ENCODE peak calls at places on chromosomes 3 and 15, in seven cellular contexts. I, B, L, P, Z, R and N are unnamed samples.

GRCh38 chr3:27792869-27793268 is 70.7 kb upstream of the EOMES start:
- DNase-seq in P (no peak), Z (no peak), I (no peak), B (no peak), L (no peak), R (no peak), N (no peak)

GRCh38 chr15:41340189-41340695 is 7.6 kb downstream of the NUSAP1 start:
- DNase-seq in I (no peak), Z (no peak), B (no peak), L (no peak), P (no peak), R (no peak), N (no peak)

GRCh38 chr15:32881528-32881927 is 163.7 kb downstream of the GREM1 start:
- DNase-seq in Z (no peak), L (no peak), I (no peak), R (no peak), P (no peak), B (no peak), N (no peak)

GRCh38 chr3:56125358-56126005 is 342.8 kb downstream of the ERC2 start:
- DNase-seq in I (no peak), R (no peak), L (peak; percentile 95), B (no peak), P (peak; percentile 50), Z (no peak), N (peak; percentile 57)

GRCh38 chr3:29949131-29949530 is 657.3 kb upstream of the TGFBR2 start:
- DNase-seq in Z (no peak), B (no peak), I (no peak), R (no peak), P (peak; percentile 23), L (peak; percentile 43), N (no peak)

GRCh38 chr3:127524300-127524896 is 66.1 kb downstream of the TPRA1 start:
- DNase-seq in P (no peak), I (no peak), B (no peak), R (no peak), L (no peak), Z (peak; percentile 64), N (no peak)

GRCh38 chr3:138947303-138948121 is 495 bp downstream of the FOXL2NB start:
- DNase-seq in L (no peak), B (no peak), P (no peak), R (no peak), I (no peak), Z (peak; percentile 50), N (no peak)

GRCh38 chr3:70108072-70108471 is 108.5 kb downstream of the SAMMSON start:
- DNase-seq in I (no peak), L (no peak), P (no peak), Z (peak; percentile 71), B (no peak), R (peak; percentile 44), N (no peak)

GRCh38 chr3:30747771-30748281 is 141.4 kb downstream of the TGFBR2 start:
- DNase-seq in I (no peak), L (peak; percentile 69), R (no peak), Z (no peak), P (peak; percentile 41), B (no peak), N (peak; percentile 60)

GRCh38 chr3:28294667-28295413 is 53.4 kb downstream of the CMC1 start:
- DNase-seq in B (no peak), R (no peak), L (no peak), I (no peak), Z (no peak), P (no peak), N (no peak)

GRCh38 chr3:46089237-46090011 is 62.1 kb upstream of the XCR1 start:
- DNase-seq in P (peak; percentile 96), I (peak; percentile 69), R (no peak), L (peak; percentile 96), Z (no peak), B (no peak), N (peak; percentile 71)

DNA sequence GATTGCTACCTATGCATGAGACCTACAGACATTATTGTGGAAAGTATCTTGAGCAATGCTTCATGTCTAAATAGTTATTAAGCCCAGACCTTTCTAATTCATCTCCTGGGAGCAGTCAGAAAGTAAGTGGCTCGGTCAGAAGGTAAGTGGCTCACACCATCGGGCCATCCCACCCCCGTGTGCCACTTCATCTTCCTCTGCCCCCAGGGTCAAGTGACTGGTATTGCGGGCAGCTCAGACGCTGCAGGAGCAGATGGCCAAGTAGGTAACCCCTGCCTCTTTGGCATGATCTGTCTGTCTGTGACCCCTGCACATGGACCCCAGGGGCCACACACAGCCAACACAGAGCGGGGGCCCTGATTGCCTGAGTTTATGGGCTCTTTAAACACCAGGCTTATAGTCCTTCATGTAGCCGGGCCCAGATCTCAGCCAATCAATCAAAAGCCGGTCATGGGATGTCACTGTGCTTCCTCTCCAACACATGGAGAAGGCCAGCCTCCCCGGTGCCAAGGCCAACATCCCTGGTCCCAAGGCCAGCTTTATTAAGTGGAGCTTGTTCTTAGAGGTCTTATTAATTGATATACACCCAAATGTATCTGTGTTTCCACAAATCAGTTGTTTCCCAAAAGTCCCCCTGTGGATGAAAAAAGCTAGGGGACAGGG is 42.9 kb downstream of the LARP6 start:
- DNase-seq in L (no peak), B (no peak), P (no peak), R (no peak), I (no peak), Z (no peak), N (no peak)
- TF ChIP-seq CTCF in L (no peak), B (no peak), P (peak; percentile 9), R (no peak), I (no peak), Z (no peak), N (no peak)

GRCh38 chr15:62909257-62909656 is 133.3 kb upstream of the TPM1 start:
- DNase-seq in L (no peak), R (no peak), B (no peak), I (no peak), P (peak; percentile 11), Z (no peak), N (no peak)

GRCh38 chr15:62912282-62912681 is 130.3 kb upstream of the TPM1 start:
- DNase-seq in Z (no peak), L (no peak), I (no peak), R (no peak), B (no peak), P (no peak), N (no peak)

GRCh38 chr15:62914461-62915079 is 128.0 kb upstream of the TPM1 start:
- DNase-seq in I (no peak), Z (no peak), L (no peak), R (no peak), P (no peak), B (no peak), N (no peak)

GRCh38 chr15:62907275-62907674 is 135.3 kb upstream of the TPM1 start:
- DNase-seq in I (no peak), P (no peak), L (no peak), Z (no peak), R (no peak), B (no peak), N (no peak)

DNA sequence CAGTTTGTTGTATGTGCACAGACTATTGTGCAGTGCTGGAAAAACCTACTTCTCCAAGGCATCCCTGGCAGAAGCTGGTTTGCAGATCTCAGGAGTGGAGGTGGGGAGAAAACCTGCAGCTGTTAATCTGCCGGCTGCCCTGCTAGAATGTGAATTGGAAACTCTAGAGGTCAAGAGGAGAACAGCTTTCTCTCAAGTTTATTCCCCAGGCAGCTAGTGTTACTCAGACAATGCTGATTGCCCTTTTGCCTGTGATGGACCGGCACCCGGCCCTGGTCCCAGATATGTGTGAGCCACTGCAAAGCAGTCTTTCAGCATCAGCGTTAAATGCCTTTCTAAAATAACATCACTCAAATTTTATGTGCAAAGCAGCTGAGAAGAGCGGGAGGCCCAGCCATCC is 129.7 kb upstream of the TPM1 start:
- DNase-seq in I (no peak), Z (peak; percentile 44), L (no peak), P (no peak), B (no peak), R (peak; percentile 20), N (no peak)
- TF ChIP-seq CTCF in I (no peak), Z (peak; percentile 48), L (no peak), P (no peak), B (no peak), R (peak; percentile 10), N (no peak)

GRCh38 chr15:38562278-38562677 is 2.3 kb downstream of the RASGRP1 start:
- DNase-seq in R (no peak), B (no peak), I (no peak), Z (peak; percentile 56), L (no peak), P (no peak), N (no peak)
- TF ChIP-seq CTCF in R (no peak), B (no peak), I (no peak), Z (peak; percentile 12), L (no peak), P (no peak), N (no peak)

DNA sequence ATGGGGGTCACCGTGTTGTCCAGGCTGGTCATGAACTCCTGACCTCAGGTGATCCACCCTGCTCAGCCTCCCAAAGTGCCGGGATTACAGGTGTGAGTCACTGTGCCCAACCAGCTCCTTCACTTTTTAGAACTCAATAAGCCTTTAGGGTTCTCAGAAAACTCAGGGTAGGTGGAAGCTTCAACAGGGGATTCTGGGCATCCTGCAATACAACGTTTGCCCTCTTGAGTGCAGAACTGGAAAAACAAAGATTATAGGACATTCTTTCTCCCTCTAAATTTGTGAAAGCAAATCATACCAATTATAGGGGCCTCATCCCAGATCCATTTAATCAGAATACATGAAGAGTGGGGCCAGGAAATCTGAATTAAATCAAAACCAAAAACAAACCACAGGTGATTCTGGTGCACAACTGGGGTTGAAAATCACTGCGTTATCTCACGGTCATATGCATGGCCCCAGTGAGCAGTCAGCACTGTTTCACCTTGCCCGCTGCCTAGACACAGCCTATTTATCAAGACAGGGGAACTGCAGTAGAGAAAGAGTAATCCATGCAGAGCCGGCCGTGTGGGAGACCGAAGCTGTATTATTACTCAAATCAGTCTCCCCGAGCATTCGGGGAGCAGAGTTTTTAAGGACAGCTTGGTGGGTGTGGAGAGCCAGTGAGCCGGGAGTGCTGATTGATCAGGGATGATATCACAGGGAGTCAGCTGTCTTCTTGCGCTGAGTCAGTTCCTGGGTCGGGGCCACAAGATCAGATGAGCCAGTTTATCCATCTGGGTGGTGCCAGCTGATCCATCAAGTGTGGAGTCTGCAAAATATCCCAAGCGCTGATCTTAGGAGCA is 58.4 kb downstream of the TMEM44 start:
- DNase-seq in B (no peak), I (no peak), P (peak; percentile 80), L (peak; percentile 78), Z (no peak), R (no peak), N (no peak)
- TF ChIP-seq CTCF in B (no peak), I (no peak), P (peak; percentile 73), L (no peak), Z (no peak), R (no peak), N (peak; percentile 31)

DNA sequence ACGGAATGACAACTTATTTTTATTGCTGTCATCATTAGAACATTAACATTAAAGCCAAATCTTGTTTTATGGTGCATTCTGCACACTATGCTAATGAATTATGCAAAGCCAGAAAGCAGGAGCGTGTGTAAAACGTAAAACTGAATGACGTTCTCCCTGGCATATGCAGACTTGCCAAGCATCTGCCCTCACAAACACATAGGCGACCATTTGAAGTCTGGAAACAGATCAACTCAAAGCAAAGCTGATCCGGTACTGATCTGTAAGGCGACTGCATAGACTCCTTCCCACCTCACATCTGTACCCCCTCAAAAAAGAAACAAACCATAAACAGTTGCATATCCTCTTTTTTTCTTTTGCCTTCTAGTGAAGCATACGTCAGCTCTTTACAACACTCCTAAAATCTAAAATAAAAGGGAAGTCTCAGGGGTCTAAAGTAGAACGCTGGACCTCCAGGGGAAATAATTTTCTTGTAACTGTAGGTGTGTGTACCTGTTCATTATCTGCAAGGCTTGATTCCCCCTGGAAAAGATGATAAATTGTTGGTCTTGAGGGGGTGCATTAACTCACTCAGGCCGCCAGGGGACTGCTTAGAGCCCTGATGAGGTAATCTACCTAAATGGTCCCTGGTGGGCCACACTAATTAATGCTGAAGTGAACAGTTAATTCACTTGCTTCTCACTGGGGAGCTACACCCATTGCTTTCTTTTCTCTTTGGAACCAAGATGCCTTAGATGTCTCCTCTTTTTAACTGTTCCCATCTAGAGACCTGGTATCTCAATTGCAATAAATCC is 231.4 kb downstream of the CDIN1 start:
- DNase-seq in Z (peak; percentile 40), I (no peak), B (no peak), P (no peak), R (no peak), L (no peak), N (no peak)
- TF ChIP-seq CTCF in Z (peak; percentile 79), I (no peak), B (no peak), P (peak; percentile 68), R (peak; percentile 59), L (no peak), N (peak; percentile 30)